ENCODE peak calls at places on chromosomes 7 and 10, in four cellular contexts. F is tibial nerve, A is right lobe of liver, R is lower leg skin. Z is an unnamed sample.

GRCh38 chr7:90846171-90846570 is 250.1 kb downstream of the CDK14 start:
- DNase-seq in F (no peak), A (no peak), R (no peak), Z (no peak)

GRCh38 chr10:69004821-69005220 is 16.2 kb downstream of the KIFBP start:
- DNase-seq in F (no peak), A (no peak), R (no peak), Z (peak; percentile 48)

GRCh38 chr7:55966851-55967250 is 2.5 kb downstream of the NIPSNAP2 start:
- DNase-seq in F (no peak), A (no peak), R (no peak), Z (no peak)

GRCh38 chr10:87767253-87767652 is 50.8 kb downstream of the ATAD1 start:
- DNase-seq in F (no peak), A (no peak), R (no peak), Z (no peak)

GRCh38 chr7:91692800-91693199 is 187.7 kb downstream of the MTERF1 start:
- DNase-seq in F (no peak), A (no peak), R (no peak), Z (no peak)

GRCh38 chr10:99460070-99460469 is 29.6 kb upstream of the GOT1 start:
- DNase-seq in F (no peak), A (no peak), R (no peak), Z (no peak)

GRCh38 chr7:25720427-25720826 is 431.6 kb upstream of the NFE2L3 start:
- DNase-seq in F (no peak), A (no peak), R (no peak), Z (no peak)

GRCh38 chr7:132991615-132992587 is 90.0 kb downstream of the CHCHD3 start:
- DNase-seq in F (no peak), A (no peak), R (no peak), Z (no peak)

GRCh38 chr7:100400656-100401055 is 27.4 kb downstream of the PILRA start:
- DNase-seq in F (no peak), A (no peak), R (no peak), Z (peak; percentile 61)

GRCh38 chr10:63586048-63586447 is 64.8 kb downstream of the REEP3 start:
- DNase-seq in F (no peak), A (no peak), R (no peak), Z (no peak)

GRCh38 chr10:101494650-101495049 is 93.4 kb downstream of the POLL start:
- DNase-seq in F (no peak), A (no peak), R (no peak), Z (no peak)

GRCh38 chr7:144830811-144831210 is 5.0 kb downstream of the TPK1 start:
- DNase-seq in F (no peak), A (no peak), R (no peak), Z (no peak)

GRCh38 chr7:21077602-21078001 is 290.9 kb upstream of the SP8 start:
- DNase-seq in F (no peak), A (no peak), R (no peak), Z (no peak)

GRCh38 chr7:36387437-36388345 is 2.0 kb upstream of the ANLN start:
- DNase-seq in F (no peak), A (no peak), R (no peak), Z (no peak)

GRCh38 chr10:27947513-27947912 is 51.4 kb downstream of the ODAD2 start:
- DNase-seq in F (no peak), A (no peak), R (no peak), Z (no peak)

GRCh38 chr10:14658331-14659122 is 116.2 kb downstream of the FAM107B start:
- DNase-seq in F (no peak), A (no peak), R (no peak), Z (no peak)

GRCh38 chr7:24751484-24751883 is 5.8 kb downstream of the GSDME start:
- DNase-seq in F (no peak), A (no peak), R (no peak), Z (no peak)

GRCh38 chr7:45595809-45596664 is 21.9 kb downstream of the ADCY1 start:
- DNase-seq in F (no peak), A (no peak), R (peak; percentile 75), Z (no peak)

GRCh38 chr7:368651-369475 is 78.9 kb downstream of the FOXL3 start:
- DNase-seq in F (no peak), A (peak; percentile 50), R (no peak), Z (no peak)

GRCh38 chr10:25820496-25821415 is 113.3 kb upstream of the MYO3A start:
- DNase-seq in F (no peak), A (no peak), R (no peak), Z (no peak)

GRCh38 chr10:32041290-32042028 is 14.8 kb downstream of the KIF5B start:
- DNase-seq in F (no peak), A (no peak), R (no peak), Z (no peak)

GRCh38 chr10:108454793-108455192 is 1290.3 kb upstream of the SORCS1 start:
- DNase-seq in F (no peak), A (no peak), R (no peak), Z (no peak)

GRCh38 chr10:32971536-32972091 is 13.6 kb upstream of the ITGB1 start:
- DNase-seq in F (no peak), A (no peak), R (no peak), Z (peak; percentile 54)

GRCh38 chr7:2757904-2758672 is 70.1 kb downstream of the AMZ1 start:
- DNase-seq in F (peak; percentile 50), A (no peak), R (no peak), Z (peak; percentile 97)

GRCh38 chr7:96675548-96675947 is 34.1 kb downstream of the SEM1 start:
- DNase-seq in F (no peak), A (no peak), R (no peak), Z (no peak)

GRCh38 chr7:119943932-119944600 is 328.9 kb upstream of the KCND2 start:
- DNase-seq in F (no peak), A (no peak), R (no peak), Z (peak; percentile 55)

GRCh38 chr7:114988755-114989154 is 66.9 kb downstream of the MDFIC start:
- DNase-seq in F (peak; percentile 45), A (no peak), R (peak; percentile 82), Z (no peak)

GRCh38 chr7:79820387-79820786 is 314.2 kb upstream of the GNAI1 start:
- DNase-seq in F (no peak), A (peak; percentile 51), R (no peak), Z (no peak)

GRCh38 chr7:129569811-129570215 is 41.7 kb upstream of the NRF1 start:
- DNase-seq in F (no peak), A (no peak), R (no peak), Z (no peak)

GRCh38 chr7:23246540-23246939 is at the start of gene GPNMB:
- DNase-seq in F (peak; percentile 85), A (no peak), R (peak; percentile 92), Z (no peak)
- TF ChIP-seq POLR2A in F (peak; percentile 27), A (peak; percentile 55), R (no peak), Z (no peak)

GRCh38 chr7:27097686-27098492 is 2.1 kb upstream of the HOXA1 start:
- DNase-seq in F (no peak), A (no peak), R (no peak), Z (no peak)

GRCh38 chr7:27096756-27097514 is 1.1 kb upstream of the HOXA1 start:
- DNase-seq in F (no peak), A (no peak), R (no peak), Z (no peak)

GRCh38 chr7:27094304-27095049 is 1.3 kb downstream of the HOXA1 start:
- DNase-seq in F (no peak), A (no peak), R (no peak), Z (no peak)

GRCh38 chr7:27095050-27095896 is 527 bp downstream of the HOXA1 start:
- DNase-seq in F (no peak), A (no peak), R (no peak), Z (no peak)

DNA sequence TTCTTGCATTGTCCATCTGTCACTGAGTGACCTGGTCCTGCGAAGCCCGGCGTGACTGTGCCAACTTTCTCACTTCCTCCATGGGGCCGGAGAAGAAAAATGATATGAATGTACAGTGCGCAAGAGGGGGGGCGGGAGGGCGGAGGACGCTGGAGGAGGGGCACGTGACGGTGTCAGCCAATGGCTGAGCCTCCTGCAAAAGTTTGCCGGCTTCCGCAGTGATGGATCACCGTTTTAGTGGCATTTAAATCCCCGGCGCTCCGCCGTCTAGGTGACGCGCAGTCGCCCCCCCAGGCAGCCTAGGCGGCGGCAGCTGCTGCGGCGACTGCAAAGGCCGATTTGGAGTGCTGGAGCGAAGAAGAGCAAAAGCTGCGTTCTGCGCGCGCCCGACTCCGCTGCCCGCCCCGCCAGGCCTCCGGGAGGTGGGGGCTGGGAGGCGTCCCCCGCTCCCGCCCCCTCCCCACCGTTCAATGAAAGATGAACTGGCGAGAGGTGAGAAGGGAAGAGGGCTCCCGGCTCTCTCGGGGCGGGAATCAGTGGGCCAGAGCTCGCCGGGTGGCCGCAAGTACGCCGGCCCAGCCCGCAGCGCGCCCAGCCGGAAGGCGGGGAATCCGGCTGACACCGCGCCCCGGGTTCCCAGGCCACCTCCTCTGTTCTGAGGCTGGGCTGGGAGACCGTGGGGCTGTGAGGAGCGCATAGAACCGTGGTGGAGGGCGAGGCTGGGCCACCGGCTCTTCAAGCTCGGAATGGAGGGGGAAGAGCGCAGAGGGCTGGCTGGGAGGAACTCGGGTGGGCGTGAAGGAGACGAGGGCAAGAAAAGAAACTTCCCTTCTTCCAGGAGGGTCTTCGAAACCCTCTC is at the start of gene HOXA1:
- DNase-seq in F (peak; percentile 66), A (peak; percentile 79), R (peak; percentile 94), Z (peak; percentile 73)
- TF ChIP-seq POLR2A in F (peak; percentile 23), A (peak; percentile 65), R (no peak), Z (no peak)

DNA sequence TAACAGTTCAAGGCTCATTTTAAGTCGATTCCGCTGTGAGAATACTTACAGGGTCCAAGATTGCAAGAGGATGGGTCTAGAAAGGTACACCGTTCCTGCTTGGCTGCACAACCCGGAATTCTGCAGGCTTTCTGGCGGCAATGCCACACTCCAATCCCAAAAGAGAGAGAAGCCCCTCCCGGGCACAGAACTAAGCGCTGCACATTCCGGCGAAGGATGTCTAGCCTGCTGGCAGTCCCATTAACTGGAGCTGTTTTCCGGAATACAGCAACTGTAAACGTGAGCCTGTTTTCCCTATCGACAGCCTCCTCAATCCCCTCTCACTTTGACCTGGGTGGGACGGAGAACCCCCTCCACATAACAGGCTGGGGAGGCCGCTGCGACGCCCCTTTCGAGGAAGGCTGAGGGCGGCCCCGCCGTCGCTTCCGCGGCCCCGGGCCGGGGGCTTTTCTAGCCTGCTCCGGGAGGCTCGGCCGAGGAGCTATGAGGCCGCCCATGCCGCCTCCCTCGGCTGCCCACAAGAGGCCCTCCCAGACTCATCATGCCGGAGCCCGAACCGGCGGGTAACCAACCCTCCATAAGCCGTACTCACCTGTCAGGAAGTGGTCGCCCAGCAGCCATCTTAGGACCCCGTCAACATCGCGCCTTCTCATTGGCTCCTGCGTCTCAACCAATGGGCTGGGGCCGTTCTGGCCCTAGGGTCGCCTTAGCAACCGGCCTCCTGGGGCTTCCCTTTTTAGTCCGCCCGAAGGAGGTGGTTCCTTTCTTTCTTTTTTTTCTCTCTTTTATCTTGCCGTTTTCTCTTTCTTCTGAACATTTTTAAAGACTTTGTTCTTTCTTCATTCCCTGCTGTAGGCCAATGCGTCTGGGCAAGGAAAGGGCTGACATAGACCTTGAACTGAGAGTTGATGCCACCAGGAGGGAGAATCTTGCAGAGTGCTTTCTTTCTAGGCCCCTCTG is at the start of gene FAM204A:
- DNase-seq in F (peak; percentile 98), A (peak; percentile 93), R (peak; percentile 99), Z (peak; percentile 95)
- TF ChIP-seq POLR2A in F (no peak), A (peak; percentile 51), R (no peak), Z (peak; percentile 79)

DNA sequence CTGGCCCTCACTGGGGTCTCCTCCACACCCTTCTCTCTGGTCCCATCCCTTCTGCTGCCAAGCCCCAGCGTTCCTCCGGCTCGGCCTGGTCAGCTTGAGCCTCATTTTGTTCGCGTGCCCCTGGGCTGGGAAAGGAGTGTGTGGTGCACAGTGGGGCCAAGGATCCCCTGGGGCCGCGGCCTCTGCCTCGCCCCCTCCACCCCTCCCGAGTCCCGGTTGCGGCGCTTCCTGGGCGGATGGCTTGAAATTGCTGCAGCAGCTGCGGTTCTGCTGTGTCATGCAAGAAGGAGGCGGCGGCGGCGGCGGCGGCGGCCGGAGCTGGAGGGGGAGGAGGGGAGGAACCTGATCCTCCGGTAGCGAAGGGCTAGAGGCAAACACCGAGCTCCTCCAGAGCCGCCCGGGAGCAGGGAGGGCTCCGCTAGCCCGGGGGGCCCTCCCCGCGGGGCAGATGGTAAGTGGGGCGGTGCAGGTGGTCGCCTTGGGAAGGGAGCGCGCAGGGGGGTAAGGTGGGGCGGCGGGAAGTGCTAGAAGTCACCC is 217.9 kb upstream of the MKLN1 start:
- DNase-seq in F (peak; percentile 59), A (peak; percentile 86), R (peak; percentile 95), Z (peak; percentile 85)
- TF ChIP-seq POLR2A in F (peak; percentile 23), A (peak; percentile 70), R (no peak), Z (peak; percentile 29)

Z was measured in erythroblast.